ENCODE peak calls at places on chromosome X, in four cellular contexts. One of them, this sample, is unnamed.

GRCh38 chrX:41240504-41240903 is 93.5 kb upstream of the DDX3X start:
- DNase-seq in mesenchymal stem cell: no peak
- DNase-seq in breast epithelium: no peak
- DNase-seq in sigmoid colon: no peak
- DNase-seq in this sample: no peak

GRCh38 chrX:136712631-136713030 is 64.7 kb downstream of the CD40LG start:
- DNase-seq in mesenchymal stem cell: no peak
- DNase-seq in breast epithelium: no peak
- DNase-seq in sigmoid colon: no peak
- DNase-seq in this sample: peak

GRCh38 chrX:54042609-54043010 is 1.7 kb downstream of the PHF8 start:
- DNase-seq in mesenchymal stem cell: peak
- DNase-seq in breast epithelium: peak
- DNase-seq in sigmoid colon: peak
- DNase-seq in this sample: peak

GRCh38 chrX:22533898-22534297 is 261.2 kb downstream of the CBLL2 start:
- DNase-seq in mesenchymal stem cell: no peak
- DNase-seq in breast epithelium: no peak
- DNase-seq in sigmoid colon: no peak
- DNase-seq in this sample: peak

GRCh38 chrX:102684772-102685520 is 27.3 kb upstream of the GPRASP2 start:
- DNase-seq in mesenchymal stem cell: no peak
- DNase-seq in breast epithelium: no peak
- DNase-seq in sigmoid colon: no peak
- DNase-seq in this sample: no peak

GRCh38 chrX:69179380-69179911 is 14.2 kb upstream of the PJA1 start:
- DNase-seq in mesenchymal stem cell: peak
- DNase-seq in breast epithelium: no peak
- DNase-seq in sigmoid colon: no peak
- DNase-seq in this sample: no peak

GRCh38 chrX:136147320-136147901 is at the start of gene FHL1:
- DNase-seq in mesenchymal stem cell: peak
- DNase-seq in breast epithelium: no peak
- DNase-seq in sigmoid colon: peak
- DNase-seq in this sample: peak

GRCh38 chrX:94752434-94753169 is 1078.6 kb downstream of the FAM133A start:
- DNase-seq in mesenchymal stem cell: no peak
- DNase-seq in breast epithelium: no peak
- DNase-seq in sigmoid colon: no peak
- DNase-seq in this sample: no peak

GRCh38 chrX:11557120-11557519 is 108.6 kb downstream of the ARHGAP6 start:
- DNase-seq in mesenchymal stem cell: peak
- DNase-seq in breast epithelium: no peak
- DNase-seq in sigmoid colon: no peak
- DNase-seq in this sample: peak

GRCh38 chrX:133190877-133191738 is 27.0 kb downstream of the TFDP3 start:
- DNase-seq in mesenchymal stem cell: no peak
- DNase-seq in breast epithelium: no peak
- DNase-seq in sigmoid colon: no peak
- DNase-seq in this sample: no peak
- H3K4me3 ChIP-seq in mesenchymal stem cell: no peak
- H3K4me3 ChIP-seq in breast epithelium: no peak
- H3K4me3 ChIP-seq in sigmoid colon: no peak
- H3K4me3 ChIP-seq in this sample: no peak

DNA sequence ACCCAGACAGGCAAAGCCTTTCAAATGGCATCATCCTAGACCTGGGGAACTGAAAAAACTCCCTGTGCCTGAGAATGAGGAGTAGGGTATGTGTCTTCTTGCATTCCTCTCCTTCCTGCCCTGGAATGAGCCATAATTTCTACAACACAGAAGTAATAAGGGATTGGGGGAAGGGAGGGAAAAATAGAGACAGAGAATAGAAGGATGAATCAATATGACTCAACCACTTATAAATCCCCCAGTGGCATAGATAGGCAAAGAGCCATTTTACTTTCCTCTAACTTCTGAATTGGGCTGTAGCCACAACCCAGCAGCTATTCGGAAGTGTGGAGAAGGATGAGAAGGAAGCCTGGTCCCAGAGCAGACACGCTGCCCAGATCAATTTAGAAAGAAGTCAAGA is 99.9 kb downstream of the NHS start:
- DNase-seq in mesenchymal stem cell: no peak
- DNase-seq in breast epithelium: no peak
- DNase-seq in sigmoid colon: no peak
- DNase-seq in this sample: peak
- H3K4me3 ChIP-seq in mesenchymal stem cell: no peak
- H3K4me3 ChIP-seq in breast epithelium: no peak
- H3K4me3 ChIP-seq in sigmoid colon: no peak
- H3K4me3 ChIP-seq in this sample: no peak

GRCh38 chrX:118116308-118117068 is at the start of gene KLHL13:
- DNase-seq in mesenchymal stem cell: no peak
- DNase-seq in breast epithelium: no peak
- DNase-seq in sigmoid colon: peak
- DNase-seq in this sample: peak
- H3K4me3 ChIP-seq in mesenchymal stem cell: peak
- H3K4me3 ChIP-seq in breast epithelium: peak
- H3K4me3 ChIP-seq in sigmoid colon: peak
- H3K4me3 ChIP-seq in this sample: peak

GRCh38 chrX:71912156-71912555 is 1.5 kb downstream of the NHSL2 start:
- DNase-seq in mesenchymal stem cell: no peak
- DNase-seq in breast epithelium: no peak
- DNase-seq in sigmoid colon: no peak
- DNase-seq in this sample: no peak
- H3K4me3 ChIP-seq in mesenchymal stem cell: peak
- H3K4me3 ChIP-seq in breast epithelium: peak
- H3K4me3 ChIP-seq in sigmoid colon: peak
- H3K4me3 ChIP-seq in this sample: no peak

GRCh38 chrX:48645669-48646068 is 37.9 kb upstream of the WAS start:
- DNase-seq in mesenchymal stem cell: no peak
- DNase-seq in breast epithelium: no peak
- DNase-seq in sigmoid colon: peak
- DNase-seq in this sample: no peak

GRCh38 chrX:48649109-48649508 is 34.5 kb upstream of the WAS start:
- DNase-seq in mesenchymal stem cell: peak
- DNase-seq in breast epithelium: no peak
- DNase-seq in sigmoid colon: peak
- DNase-seq in this sample: no peak

DNA sequence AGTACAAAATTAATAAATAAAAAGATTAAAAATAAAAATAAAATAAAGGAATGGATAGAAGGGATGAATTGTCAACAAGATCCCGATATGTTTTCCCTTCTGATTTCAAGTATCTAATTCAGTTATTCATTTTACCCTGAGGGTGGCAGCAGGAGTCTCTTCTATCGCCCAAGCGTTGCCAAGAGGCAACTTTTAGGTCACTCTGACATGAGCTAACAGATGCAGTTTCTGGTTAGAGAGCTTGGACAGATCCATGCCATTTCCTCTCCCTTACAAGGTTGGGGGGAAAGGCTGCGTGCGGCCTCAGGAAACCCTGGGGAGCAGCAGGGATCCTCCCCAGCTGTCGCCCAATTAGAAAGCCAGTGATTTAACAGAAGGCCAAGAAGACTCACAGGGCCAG is 35.3 kb upstream of the WAS start:
- DNase-seq in mesenchymal stem cell: peak
- DNase-seq in breast epithelium: no peak
- DNase-seq in sigmoid colon: peak
- DNase-seq in this sample: peak
- H3K4me3 ChIP-seq in mesenchymal stem cell: no peak
- H3K4me3 ChIP-seq in breast epithelium: no peak
- H3K4me3 ChIP-seq in sigmoid colon: no peak
- H3K4me3 ChIP-seq in this sample: no peak

GRCh38 chrX:40041915-40042314 is 55.8 kb downstream of the BCOR start:
- DNase-seq in mesenchymal stem cell: no peak
- DNase-seq in breast epithelium: no peak
- DNase-seq in sigmoid colon: no peak
- DNase-seq in this sample: no peak
- H3K4me3 ChIP-seq in mesenchymal stem cell: no peak
- H3K4me3 ChIP-seq in breast epithelium: no peak
- H3K4me3 ChIP-seq in sigmoid colon: no peak
- H3K4me3 ChIP-seq in this sample: no peak

GRCh38 chrX:154371771-154372300 is 2.6 kb downstream of the FLNA start:
- DNase-seq in mesenchymal stem cell: no peak
- DNase-seq in breast epithelium: no peak
- DNase-seq in sigmoid colon: no peak
- DNase-seq in this sample: no peak

GRCh38 chrX:154372612-154373022 is 1.8 kb downstream of the FLNA start:
- DNase-seq in mesenchymal stem cell: peak
- DNase-seq in breast epithelium: no peak
- DNase-seq in sigmoid colon: no peak
- DNase-seq in this sample: no peak

GRCh38 chrX:154374361-154375155 is at the start of gene FLNA:
- DNase-seq in mesenchymal stem cell: peak
- DNase-seq in breast epithelium: no peak
- DNase-seq in sigmoid colon: peak
- DNase-seq in this sample: no peak

GRCh38 chrX:154375156-154375504 is 696 bp upstream of the FLNA start:
- DNase-seq in mesenchymal stem cell: no peak
- DNase-seq in breast epithelium: no peak
- DNase-seq in sigmoid colon: no peak
- DNase-seq in this sample: no peak

DNA sequence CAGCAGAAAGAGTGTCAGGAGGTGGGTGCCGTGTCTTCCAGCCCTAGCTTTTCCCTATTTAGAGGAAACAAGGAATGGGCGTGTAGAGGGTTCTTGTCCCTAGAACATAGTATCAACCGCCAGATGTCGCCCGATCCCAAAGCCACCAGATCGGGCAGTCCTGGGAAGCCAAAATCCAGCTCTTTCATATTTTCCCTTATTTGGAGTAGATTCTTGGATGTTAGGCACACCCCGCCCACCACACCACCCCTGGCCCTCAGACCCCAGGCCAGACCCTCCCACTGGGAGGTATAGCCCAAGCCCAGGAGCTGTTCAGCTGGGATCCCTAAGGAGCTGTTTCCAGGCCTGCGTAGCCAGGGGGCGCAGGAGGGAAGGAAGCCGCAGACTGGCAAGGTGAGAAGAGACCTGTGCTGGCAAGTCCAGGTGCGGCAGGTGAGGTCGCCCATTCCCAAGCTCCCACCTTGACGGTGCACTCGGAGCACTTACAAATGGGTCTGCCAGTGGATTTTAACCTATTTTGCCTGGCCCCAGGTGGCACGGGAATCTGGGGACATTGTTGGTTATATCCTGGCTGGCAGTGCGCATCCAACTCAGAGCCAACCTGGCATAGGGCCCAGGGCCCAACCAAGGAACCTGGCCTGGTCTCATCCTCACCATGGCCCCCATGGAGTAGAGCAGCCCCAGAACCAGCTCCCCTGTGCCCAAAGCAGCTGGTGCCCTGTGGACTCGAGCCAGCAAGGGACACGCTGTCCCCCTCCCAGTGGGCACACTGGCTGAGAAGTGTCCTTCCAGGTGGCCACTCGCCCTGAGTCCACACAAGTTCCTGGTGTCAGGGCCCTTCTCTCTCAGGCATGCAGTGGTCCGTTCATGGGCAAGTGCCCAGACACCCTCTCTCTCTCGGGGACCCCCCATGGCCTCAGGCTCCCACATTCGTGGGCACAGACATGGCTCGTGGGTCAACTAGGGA is 811 bp downstream of the FLNA start:
- DNase-seq in mesenchymal stem cell: peak
- DNase-seq in breast epithelium: peak
- DNase-seq in sigmoid colon: no peak
- DNase-seq in this sample: peak
- H3K4me3 ChIP-seq in mesenchymal stem cell: peak
- H3K4me3 ChIP-seq in breast epithelium: peak
- H3K4me3 ChIP-seq in sigmoid colon: peak
- H3K4me3 ChIP-seq in this sample: peak

This sample was measured in choroid plexus epithelial cell.